ENCODE peak calls at places on chromosome 7, in nine cellular contexts. K, E, H, Q, O, A, R, W and J are unnamed samples.
A peak's percentile ranks its signal among the peaks of the same experiment; 100 is the strongest.

GRCh38 chr7:47491637-47492036 is 90.3 kb downstream of the TNS3 start:
- DNase-seq in K (no peak), E (no peak), H (no peak), Q (no peak), O (no peak), A (no peak), R (no peak), W (no peak), J (no peak)

GRCh38 chr7:106999023-106999422 is 45.5 kb upstream of the PRKAR2B start:
- DNase-seq in K (no peak), E (no peak), H (no peak), Q (no peak), O (no peak), A (no peak), R (no peak), W (no peak), J (no peak)

GRCh38 chr7:27374958-27375841 is 132.6 kb downstream of the EVX1 start:
- DNase-seq in K (no peak), E (no peak), H (no peak), Q (no peak), O (no peak), A (no peak), R (no peak), W (no peak), J (no peak)

GRCh38 chr7:28036748-28037147 is 143.8 kb downstream of the JAZF1 start:
- DNase-seq in K (no peak), E (no peak), H (no peak), Q (no peak), O (no peak), A (no peak), R (no peak), W (no peak), J (no peak)

GRCh38 chr7:519429-519973 is at the start of gene PDGFA:
- DNase-seq in K (no peak), E (no peak), H (peak; percentile 54), Q (peak; percentile 64), O (peak; percentile 74), A (peak; percentile 60), R (no peak), W (no peak), J (peak; percentile 66)

GRCh38 chr7:516606-517456 is 2.8 kb downstream of the PDGFA start:
- DNase-seq in K (peak; percentile 77), E (no peak), H (no peak), Q (peak; percentile 76), O (peak; percentile 65), A (no peak), R (no peak), W (peak; percentile 71), J (peak; percentile 67)

GRCh38 chr7:20114463-20114862 is 102.7 kb downstream of the MACC1 start:
- DNase-seq in K (no peak), E (no peak), H (no peak), Q (no peak), O (no peak), A (no peak), R (no peak), W (peak; percentile 10), J (no peak)

GRCh38 chr7:34042406-34042805 is 137.1 kb downstream of the BMPER start:
- DNase-seq in K (no peak), E (no peak), H (no peak), Q (no peak), O (no peak), A (no peak), R (no peak), W (no peak), J (no peak)

GRCh38 chr7:68314208-68314607 is 1284.1 kb upstream of the AUTS2 start:
- DNase-seq in K (no peak), E (no peak), H (no peak), Q (no peak), O (no peak), A (no peak), R (no peak), W (no peak), J (no peak)

GRCh38 chr7:8724080-8724718 is 290.8 kb downstream of the NXPH1 start:
- DNase-seq in K (peak; percentile 42), E (no peak), H (peak; percentile 67), Q (no peak), O (peak; percentile 86), A (peak; percentile 67), R (no peak), W (peak; percentile 2), J (peak; percentile 74)